ENCODE peak calls at places on chromosomes 13 and 19, in ten cellular contexts. N, W, U, H, K, G, Y, T, L and F are unnamed samples.

GRCh38 chr19:13060233-13060963 is 42.3 kb downstream of the LYL1 start:
- DNase-seq in N (no peak), W (no peak), U (peak), H (no peak), K (no peak), G (peak), Y (no peak), T (no peak), L (no peak), F (no peak)

GRCh38 chr19:57025491-57025890 is 94.3 kb upstream of the USP29 start:
- DNase-seq in N (no peak), W (no peak), U (no peak), H (no peak), K (no peak), G (no peak), Y (no peak), T (no peak), L (no peak), F (no peak)

GRCh38 chr19:39351537-39352037 is 9.4 kb downstream of the SAMD4B start:
- DNase-seq in N (no peak), W (no peak), U (no peak), H (peak), K (peak), G (no peak), Y (no peak), T (no peak), L (no peak), F (peak)

GRCh38 chr19:44552324-44552723 is 22.8 kb upstream of the CEACAM20 start:
- DNase-seq in N (peak), W (peak), U (peak), H (peak), K (no peak), G (peak), Y (no peak), T (peak), L (no peak), F (peak)

GRCh38 chr13:25177012-25177411 is 4.9 kb upstream of the AMER2 start:
- DNase-seq in N (no peak), W (no peak), U (no peak), H (no peak), K (no peak), G (no peak), Y (no peak), T (no peak), L (no peak), F (no peak)

GRCh38 chr13:94825507-94825906 is 113.2 kb upstream of the SOX21 start:
- DNase-seq in N (peak), W (peak), U (peak), H (no peak), K (peak), G (peak), Y (no peak), T (no peak), L (no peak), F (no peak)

GRCh38 chr13:113765241-113765910 is 6.3 kb downstream of the TMEM255B start:
- DNase-seq in N (no peak), W (no peak), U (no peak), H (no peak), K (no peak), G (peak), Y (no peak), T (no peak), L (no peak), F (no peak)

GRCh38 chr19:7421941-7422744 is 66.7 kb downstream of the PEX11G start:
- DNase-seq in N (no peak), W (no peak), U (no peak), H (no peak), K (no peak), G (no peak), Y (no peak), T (no peak), L (no peak), F (no peak)

GRCh38 chr19:38059897-38060296 is 152.9 kb downstream of the SIPA1L3 start:
- DNase-seq in N (peak), W (no peak), U (no peak), H (peak), K (no peak), G (no peak), Y (no peak), T (no peak), L (no peak), F (peak)

GRCh38 chr19:20244356-20244755 is 77.3 kb downstream of the ZNF486 start:
- DNase-seq in N (no peak), W (no peak), U (no peak), H (no peak), K (no peak), G (no peak), Y (no peak), T (no peak), L (no peak), F (no peak)

GRCh38 chr19:9878511-9879196 is 43.5 kb downstream of the PIN1 start:
- DNase-seq in N (peak), W (no peak), U (no peak), H (peak), K (no peak), G (no peak), Y (no peak), T (no peak), L (no peak), F (no peak)

GRCh38 chr19:44747739-44748425 is 626 bp upstream of the BCL3 start:
- DNase-seq in N (peak), W (no peak), U (peak), H (no peak), K (peak), G (peak), Y (no peak), T (peak), L (peak), F (no peak)

GRCh38 chr19:6092329-6093286 is 17.7 kb downstream of the RFX2 start:
- DNase-seq in N (peak), W (peak), U (no peak), H (peak), K (peak), G (peak), Y (no peak), T (peak), L (no peak), F (no peak)

GRCh38 chr19:15418112-15418587 is 638 bp downstream of the AKAP8L start:
- DNase-seq in N (peak), W (no peak), U (no peak), H (no peak), K (peak), G (no peak), Y (no peak), T (peak), L (no peak), F (no peak)

GRCh38 chr13:66348745-66349720 is 881.1 kb downstream of the PCDH9 start:
- DNase-seq in N (no peak), W (no peak), U (no peak), H (no peak), K (no peak), G (no peak), Y (no peak), T (no peak), L (no peak), F (no peak)

GRCh38 chr13:42970824-42971669 is 21.0 kb downstream of the EPSTI1 start:
- DNase-seq in N (peak), W (peak), U (peak), H (peak), K (peak), G (peak), Y (no peak), T (peak), L (peak), F (peak)

GRCh38 chr19:49499030-49499670 is 2.9 kb downstream of the RPS11 start:
- DNase-seq in N (no peak), W (no peak), U (no peak), H (no peak), K (no peak), G (no peak), Y (no peak), T (no peak), L (peak), F (no peak)

GRCh38 chr13:30038884-30039283 is 188.5 kb upstream of the UBL3 start:
- DNase-seq in N (peak), W (no peak), U (no peak), H (no peak), K (peak), G (peak), Y (no peak), T (no peak), L (no peak), F (no peak)

GRCh38 chr19:54518844-54519243 is 16.2 kb downstream of the LAIR2 start:
- DNase-seq in N (peak), W (no peak), U (no peak), H (peak), K (no peak), G (no peak), Y (no peak), T (no peak), L (no peak), F (peak)

GRCh38 chr13:28466151-28466550 is 28.8 kb downstream of the FLT1 start:
- DNase-seq in N (no peak), W (no peak), U (no peak), H (no peak), K (no peak), G (no peak), Y (no peak), T (no peak), L (no peak), F (no peak)

GRCh38 chr13:44063881-44064280 is 184.2 kb downstream of the LACC1 start:
- DNase-seq in N (no peak), W (no peak), U (no peak), H (no peak), K (no peak), G (no peak), Y (no peak), T (no peak), L (no peak), F (no peak)

GRCh38 chr13:52459668-52460067 is 4.4 kb downstream of the CKAP2 start:
- DNase-seq in N (peak), W (no peak), U (no peak), H (no peak), K (peak), G (no peak), Y (no peak), T (no peak), L (no peak), F (no peak)

GRCh38 chr13:106602178-106602577 is 34.2 kb upstream of the ARGLU1 start:
- DNase-seq in N (no peak), W (no peak), U (no peak), H (no peak), K (no peak), G (no peak), Y (no peak), T (no peak), L (no peak), F (no peak)

GRCh38 chr19:43966079-43966694 is 15.2 kb downstream of the ZNF221 start:
- DNase-seq in N (peak), W (no peak), U (no peak), H (no peak), K (peak), G (no peak), Y (no peak), T (no peak), L (no peak), F (no peak)

GRCh38 chr13:79913141-79913827 is 427.6 kb downstream of the SPRY2 start:
- DNase-seq in N (no peak), W (no peak), U (no peak), H (no peak), K (no peak), G (no peak), Y (no peak), T (no peak), L (no peak), F (no peak)

GRCh38 chr13:50589651-50590054 is 253.8 kb downstream of the DLEU7 start:
- DNase-seq in N (peak), W (no peak), U (no peak), H (no peak), K (peak), G (no peak), Y (no peak), T (no peak), L (no peak), F (no peak)

GRCh38 chr13:20128459-20128927 is 32.4 kb downstream of the GJA3 start:
- DNase-seq in N (no peak), W (peak), U (no peak), H (peak), K (no peak), G (peak), Y (no peak), T (no peak), L (no peak), F (no peak)

GRCh38 chr19:7618771-7619510 is 10.4 kb downstream of the XAB2 start:
- DNase-seq in N (no peak), W (no peak), U (no peak), H (no peak), K (no peak), G (no peak), Y (no peak), T (no peak), L (no peak), F (no peak)

GRCh38 chr19:45800009-45800553 is 7.4 kb upstream of the DMWD start:
- DNase-seq in N (peak), W (no peak), U (no peak), H (no peak), K (peak), G (peak), Y (no peak), T (no peak), L (no peak), F (no peak)

GRCh38 chr13:114313061-114313860 is 1.0 kb upstream of the CHAMP1 start:
- DNase-seq in N (peak), W (no peak), U (no peak), H (peak), K (no peak), G (no peak), Y (no peak), T (no peak), L (no peak), F (peak)

GRCh38 chr19:14085309-14085995 is at the start of gene C19orf67:
- DNase-seq in N (no peak), W (peak), U (peak), H (no peak), K (no peak), G (peak), Y (no peak), T (no peak), L (no peak), F (no peak)

GRCh38 chr19:14082675-14082960 is 3.0 kb downstream of the C19orf67 start:
- DNase-seq in N (no peak), W (no peak), U (no peak), H (no peak), K (no peak), G (no peak), Y (no peak), T (no peak), L (no peak), F (no peak)

GRCh38 chr19:14081797-14082674 is 3.5 kb downstream of the C19orf67 start:
- DNase-seq in N (no peak), W (no peak), U (no peak), H (peak), K (no peak), G (no peak), Y (no peak), T (no peak), L (peak), F (peak)

GRCh38 chr19:14078406-14078805 is 5.8 kb downstream of the MISP3 start:
- DNase-seq in N (no peak), W (no peak), U (no peak), H (no peak), K (no peak), G (no peak), Y (no peak), T (no peak), L (no peak), F (no peak)

GRCh38 chr19:14080887-14081796 is 4.4 kb downstream of the C19orf67 start:
- DNase-seq in N (peak), W (peak), U (peak), H (peak), K (peak), G (peak), Y (peak), T (peak), L (peak), F (peak)
- TF ChIP-seq CTCF in N (no peak), W (no peak), U (no peak), H (no peak), K (no peak), G (peak), Y (no peak), T (no peak), L (no peak), F (no peak)

GRCh38 chr13:99919132-99919531 is 52.4 kb downstream of the ZIC5 start:
- DNase-seq in N (no peak), W (no peak), U (no peak), H (no peak), K (no peak), G (no peak), Y (no peak), T (no peak), L (no peak), F (no peak)

GRCh38 chr13:99911965-99912566 is 59.5 kb downstream of the ZIC5 start:
- DNase-seq in N (no peak), W (no peak), U (no peak), H (peak), K (no peak), G (no peak), Y (no peak), T (no peak), L (no peak), F (no peak)

GRCh38 chr13:99911069-99911964 is 60.2 kb downstream of the ZIC5 start:
- DNase-seq in N (no peak), W (no peak), U (no peak), H (no peak), K (no peak), G (no peak), Y (no peak), T (no peak), L (no peak), F (no peak)

DNA sequence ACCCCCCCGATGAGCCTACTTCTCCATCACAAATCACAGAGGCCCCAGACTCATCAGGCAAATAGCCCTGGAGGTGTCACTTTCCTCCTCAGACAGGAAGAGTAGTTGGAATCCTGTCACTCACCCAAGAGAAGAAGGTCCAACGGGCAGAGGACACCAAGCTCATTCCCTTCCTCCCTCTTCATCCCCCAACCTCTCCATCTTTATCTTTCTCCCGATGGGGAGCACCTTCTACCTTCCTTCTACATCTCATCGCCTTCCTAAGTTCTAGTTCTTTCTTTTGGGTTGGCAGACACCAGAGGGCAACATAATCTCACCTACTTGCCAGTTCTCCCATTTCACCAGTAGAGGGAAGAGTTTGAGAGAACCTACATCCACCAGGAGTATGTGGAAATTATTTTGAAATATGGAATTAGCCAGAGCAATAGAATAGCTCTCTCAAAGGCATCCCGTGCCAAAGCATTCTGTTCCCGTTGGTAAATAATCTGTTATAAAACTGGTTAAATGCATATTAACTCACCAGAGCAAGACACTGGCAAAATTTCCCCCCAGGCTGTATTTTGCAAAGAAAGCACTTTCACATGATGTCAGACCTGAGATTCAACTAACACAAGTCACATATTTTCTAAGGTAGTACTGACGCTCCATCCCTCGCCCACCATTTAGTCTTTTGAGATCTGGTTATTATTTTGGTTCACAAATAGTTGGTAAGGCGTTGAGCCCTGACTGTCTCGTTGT is 55.0 kb downstream of the ZIC5 start:
- DNase-seq in N (peak), W (no peak), U (no peak), H (peak), K (peak), G (peak), Y (no peak), T (peak), L (no peak), F (peak)
- TF ChIP-seq CTCF in N (peak), W (peak), U (peak), H (peak), K (peak), G (peak), Y (peak), T (peak), L (peak), F (peak)

GRCh38 chr19:2726904-2727639 is 5.9 kb upstream of the DIRAS1 start:
- DNase-seq in N (no peak), W (peak), U (no peak), H (no peak), K (no peak), G (no peak), Y (no peak), T (no peak), L (no peak), F (no peak)
- TF ChIP-seq CTCF in N (no peak), W (no peak), U (no peak), H (no peak), K (no peak), G (peak), Y (no peak), T (no peak), L (no peak), F (no peak)

GRCh38 chr13:102049853-102050252 is 352.0 kb downstream of the FGF14 start:
- DNase-seq in N (no peak), W (no peak), U (no peak), H (no peak), K (no peak), G (no peak), Y (no peak), T (no peak), L (no peak), F (no peak)

GRCh38 chr13:102055116-102055515 is 346.7 kb downstream of the FGF14 start:
- DNase-seq in N (no peak), W (no peak), U (no peak), H (no peak), K (no peak), G (no peak), Y (no peak), T (no peak), L (no peak), F (no peak)
- TF ChIP-seq CTCF in N (no peak), W (no peak), U (no peak), H (no peak), K (no peak), G (no peak), Y (no peak), T (no peak), L (no peak), F (no peak)

GRCh38 chr13:67416047-67416925 is 186.2 kb upstream of the PCDH9 start:
- DNase-seq in N (peak), W (peak), U (peak), H (peak), K (peak), G (peak), Y (no peak), T (peak), L (no peak), F (no peak)
- TF ChIP-seq CTCF in N (peak), W (peak), U (peak), H (peak), K (peak), G (peak), Y (no peak), T (peak), L (no peak), F (peak)

DNA sequence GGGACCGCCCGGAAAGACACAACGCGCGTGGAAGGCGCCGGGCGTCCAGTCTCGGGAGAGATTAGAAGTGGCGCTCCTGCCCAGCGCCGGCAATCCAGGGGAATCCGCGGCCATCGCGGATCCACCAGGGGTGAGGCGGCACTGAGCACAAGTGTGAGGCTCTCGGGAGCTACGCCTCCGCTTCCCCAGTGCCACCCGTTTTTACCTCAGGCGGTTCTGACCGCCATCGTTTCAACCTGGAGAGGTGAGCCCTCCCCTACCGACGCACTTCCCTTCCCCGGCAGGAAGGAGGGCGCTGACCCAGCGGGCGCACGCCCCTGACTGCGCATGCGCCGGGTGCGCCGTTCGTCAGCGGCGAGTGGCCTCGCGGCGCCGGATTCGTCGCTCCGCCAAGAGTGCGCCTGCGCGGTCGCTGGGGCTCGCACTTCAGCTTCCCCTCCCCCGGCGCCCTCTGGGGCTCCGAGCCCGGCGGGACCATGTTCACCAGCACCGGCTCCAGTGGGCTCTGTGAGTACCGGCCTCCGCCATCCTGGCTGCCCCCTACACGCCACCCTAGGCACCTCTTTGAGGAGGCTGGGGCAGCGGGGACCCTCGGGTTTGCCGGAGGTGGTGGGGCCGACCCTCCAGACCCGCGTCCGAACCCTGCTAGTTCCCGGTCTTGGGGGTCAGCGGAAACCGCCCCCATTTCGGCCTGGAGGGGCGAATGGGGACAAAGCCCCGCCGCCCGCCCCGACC is at the start of gene UBAC2:
- DNase-seq in N (peak), W (peak), U (peak), H (peak), K (peak), G (peak), Y (peak), T (peak), L (peak), F (peak)
- TF ChIP-seq CTCF in N (no peak), W (no peak), U (no peak), H (no peak), K (peak), G (peak), Y (peak), T (no peak), L (no peak), F (no peak)

GRCh38 chr19:17294051-17294891 is 9.0 kb downstream of the ABHD8 start:
- DNase-seq in N (peak), W (peak), U (peak), H (peak), K (no peak), G (peak), Y (no peak), T (peak), L (peak), F (peak)

GRCh38 chr19:17293605-17294004 is 9.6 kb downstream of the ABHD8 start:
- DNase-seq in N (no peak), W (no peak), U (no peak), H (no peak), K (no peak), G (no peak), Y (no peak), T (no peak), L (no peak), F (no peak)

GRCh38 chr19:17292301-17293074 is 10.7 kb downstream of the ABHD8 start:
- DNase-seq in N (peak), W (peak), U (peak), H (peak), K (peak), G (peak), Y (no peak), T (peak), L (peak), F (peak)

GRCh38 chr19:17296976-17297375 is 6.2 kb downstream of the ABHD8 start:
- DNase-seq in N (no peak), W (no peak), U (no peak), H (no peak), K (no peak), G (no peak), Y (no peak), T (no peak), L (no peak), F (no peak)

GRCh38 chr19:17296278-17296677 is 6.9 kb downstream of the ABHD8 start:
- DNase-seq in N (no peak), W (no peak), U (no peak), H (no peak), K (peak), G (no peak), Y (no peak), T (peak), L (no peak), F (no peak)
- TF ChIP-seq CTCF in N (no peak), W (no peak), U (no peak), H (no peak), K (no peak), G (no peak), Y (no peak), T (no peak), L (no peak), F (no peak)